ENCODE peak calls at places on chromosomes 12 and 14, in ten cellular contexts. Q is ovary; L is NCI-H1092; N is A549; O is RWPE1; U is activated T-helper 9 cell treated with anti-CD3 and anti-CD28 coated beads, Interleukin-2, amount 50 U/mL, for 16 hours; C is anterior cingulate cortex; P is substantia nigra; A is lower lobe of right lung; V is cardiac fibroblast. G is an unnamed sample.
A peak's percentile ranks its signal among the peaks of the same experiment; 100 is the strongest.

GRCh38 chr12:6110006-6110405 is 14.5 kb downstream of the VWF start:
- DNase-seq in Q (no peak), L (no peak), N (no peak), O (no peak), U (no peak), C (no peak), P (no peak), A (no peak), V (peak; percentile 34), G (no peak)

GRCh38 chr12:106296179-106296877 is 6.2 kb upstream of the TCP11L2 start:
- DNase-seq in Q (no peak), L (no peak), N (peak; percentile 39), O (peak; percentile 80), U (no peak), C (no peak), P (no peak), A (no peak), V (peak; percentile 46), G (no peak)

GRCh38 chr12:88409257-88409656 is 171.0 kb downstream of the KITLG start:
- DNase-seq in Q (no peak), L (no peak), N (no peak), O (no peak), U (no peak), C (no peak), P (no peak), A (no peak), V (no peak), G (no peak)

GRCh38 chr14:94143239-94143638 is 13.8 kb upstream of the IFI27L2 start:
- DNase-seq in Q (no peak), L (no peak), N (no peak), O (no peak), U (no peak), C (no peak), P (no peak), A (no peak), V (no peak), G (no peak)

GRCh38 chr12:124857921-124858461 is 5.7 kb downstream of the SCARB1 start:
- DNase-seq in Q (no peak), L (no peak), N (no peak), O (no peak), U (no peak), C (no peak), P (no peak), A (no peak), V (no peak), G (no peak)

GRCh38 chr12:91460457-91460856 is 277.8 kb upstream of the DCN start:
- DNase-seq in Q (no peak), L (no peak), N (no peak), O (no peak), U (no peak), C (no peak), P (no peak), A (no peak), V (no peak), G (no peak)

GRCh38 chr12:14937689-14938088 is 648 bp downstream of the ERP27 start:
- DNase-seq in Q (no peak), L (no peak), N (no peak), O (no peak), U (no peak), C (no peak), P (no peak), A (no peak), V (no peak), G (no peak)

GRCh38 chr14:92783813-92784431 is 10.2 kb upstream of the GOLGA5 start:
- DNase-seq in Q (no peak), L (peak; percentile 59), N (peak; percentile 69), O (peak; percentile 59), U (no peak), C (no peak), P (no peak), A (no peak), V (peak; percentile 83), G (peak; percentile 70)

GRCh38 chr14:55416866-55417265 is 5.2 kb upstream of the ATG14 start:
- DNase-seq in Q (no peak), L (no peak), N (no peak), O (no peak), U (no peak), C (no peak), P (no peak), A (no peak), V (peak; percentile 21), G (peak; percentile 29)

GRCh38 chr12:62210422-62210821 is 49.8 kb upstream of the USP15 start:
- DNase-seq in Q (no peak), L (no peak), N (peak; percentile 28), O (peak; percentile 27), U (no peak), C (peak; percentile 45), P (no peak), A (peak; percentile 59), V (peak; percentile 74), G (peak; percentile 40)

GRCh38 chr14:95516554-95517209 is at the start of gene SYNE3:
- DNase-seq in Q (peak; percentile 72), L (no peak), N (peak; percentile 46), O (peak; percentile 68), U (no peak), C (no peak), P (no peak), A (peak; percentile 73), V (peak; percentile 59), G (peak; percentile 43)